ENCODE peak calls at places on chromosomes 16 and 17, in eight cellular contexts. E is heart left ventricle, O is testis, I is tibial artery, X is psoas muscle, V is IMR-90, R is DND-41, P is OCI-LY7. U is an unnamed sample.

GRCh38 chr16:4510131-4510530 is 28.4 kb downstream of the CDIP1 start:
- DNase-seq in I (no peak), E (no peak), R (no peak), V (no peak), P (no peak), X (no peak), O (no peak), U (no peak)

GRCh38 chr16:11302977-11303376 is 21.8 kb upstream of the PRM1 start:
- DNase-seq in R (no peak), E (no peak), I (no peak), X (no peak), O (no peak), P (no peak), V (no peak), U (no peak)

GRCh38 chr16:66263168-66263972 is 103.1 kb upstream of the CDH5 start:
- DNase-seq in O (no peak), R (no peak), P (no peak), V (no peak), I (no peak), E (no peak), X (no peak), U (no peak)

GRCh38 chr16:57530531-57531252 is 5.7 kb downstream of the CCDC102A start:
- DNase-seq in P (no peak), I (no peak), O (peak; percentile 12), R (no peak), E (no peak), X (no peak), V (no peak), U (no peak)

GRCh38 chr17:4375039-4375748 is 8.7 kb upstream of the UBE2G1 start:
- DNase-seq in V (no peak), R (peak; percentile 61), X (no peak), O (no peak), I (no peak), E (no peak), P (peak; percentile 94), U (no peak)

GRCh38 chr16:61042736-61043135 is 993.5 kb downstream of the CDH8 start:
- DNase-seq in R (no peak), O (no peak), V (no peak), P (peak; percentile 7), E (no peak), I (no peak), X (no peak), U (no peak)

GRCh38 chr16:78984887-78985464 is 615.6 kb downstream of the MAF start:
- DNase-seq in V (no peak), O (no peak), I (no peak), R (no peak), E (peak; percentile 52), X (no peak), P (no peak), U (no peak)

GRCh38 chr17:27339836-27340550 is 46.1 kb downstream of the WSB1 start:
- DNase-seq in E (no peak), I (no peak), X (no peak), O (no peak), V (no peak), R (peak; percentile 23), P (no peak), U (no peak)

GRCh38 chr17:58084317-58084981 is 1.2 kb downstream of the DYNLL2 start:
- DNase-seq in V (no peak), I (peak; percentile 49), O (peak; percentile 65), X (peak; percentile 42), P (peak; percentile 72), R (peak; percentile 63), E (peak; percentile 44), U (no peak)

GRCh38 chr17:44932526-44933097 is 15.0 kb downstream of the KIF18B start:
- DNase-seq in I (no peak), X (no peak), R (no peak), O (no peak), P (no peak), V (no peak), E (peak; percentile 20), U (no peak)

GRCh38 chr16:1357906-1358566 is 6.3 kb downstream of the GNPTG start:
- DNase-seq in O (no peak), X (no peak), I (no peak), E (no peak), V (peak; percentile 28), P (no peak), R (no peak), U (no peak)

GRCh38 chr16:23257682-23258081 is 44.4 kb upstream of the SCNN1B start:
- DNase-seq in I (no peak), E (no peak), V (no peak), X (no peak), R (no peak), O (no peak), P (no peak), U (no peak)

GRCh38 chr16:23256440-23256839 is 45.7 kb upstream of the SCNN1B start:
- DNase-seq in R (no peak), P (no peak), E (no peak), V (no peak), O (no peak), I (no peak), X (no peak), U (no peak)

GRCh38 chr16:23252310-23252709 is 49.8 kb upstream of the SCNN1B start:
- DNase-seq in X (no peak), R (no peak), I (no peak), E (no peak), P (no peak), V (no peak), O (no peak), U (no peak)

GRCh38 chr16:23254338-23254737 is 47.8 kb upstream of the SCNN1B start:
- DNase-seq in P (no peak), X (no peak), O (no peak), V (peak; percentile 48), I (no peak), R (no peak), E (no peak), U (no peak)

GRCh38 chr16:23255000-23255399 is 47.1 kb upstream of the SCNN1B start:
- DNase-seq in X (no peak), V (no peak), O (no peak), I (no peak), E (no peak), R (no peak), P (no peak), U (no peak)
- H3K4me1 ChIP-seq in X (no peaks in the 10 kb centered on the region), V (no peaks in the 10 kb centered on the region), O (no peaks in the 10 kb centered on the region), I (no peaks in the 10 kb centered on the region), E (no peaks in the 10 kb centered on the region), R (no peaks in the 10 kb centered on the region), P (no peaks in the 10 kb centered on the region), U (no peaks in the 10 kb centered on the region)

GRCh38 chr16:50467559-50467942 is 80.6 kb upstream of the NKD1 start:
- DNase-seq in I (no peak), O (no peak), X (no peak), P (no peak), R (no peak), V (no peak), E (no peak), U (no peak)
- H3K4me3 ChIP-seq in I (peak overlapping the region; percentile 47), O (peak overlapping the region; percentile 45), X (peak overlapping the region; percentile 46), P (no peak overlapping the region), R (no peak overlapping the region), V (no peak overlapping the region), E (no peak overlapping the region), U (peak overlapping the region; percentile 73)

GRCh38 chr17:40115101-40115436 is 6.7 kb upstream of the MSL1 start:
- DNase-seq in I (no peak), E (no peak), O (no peak), V (no peak), P (no peak), X (no peak), R (no peak), U (no peak)
- H3K27ac ChIP-seq in I (peak overlapping the region; percentile 94), E (no peak overlapping the region), O (peak overlapping the region; percentile 99), V (peak overlapping the region; percentile 76), P (no peak overlapping the region), X (peak overlapping the region; percentile 99), R (no peak overlapping the region), U (peak overlapping the region; percentile 88)

DNA sequence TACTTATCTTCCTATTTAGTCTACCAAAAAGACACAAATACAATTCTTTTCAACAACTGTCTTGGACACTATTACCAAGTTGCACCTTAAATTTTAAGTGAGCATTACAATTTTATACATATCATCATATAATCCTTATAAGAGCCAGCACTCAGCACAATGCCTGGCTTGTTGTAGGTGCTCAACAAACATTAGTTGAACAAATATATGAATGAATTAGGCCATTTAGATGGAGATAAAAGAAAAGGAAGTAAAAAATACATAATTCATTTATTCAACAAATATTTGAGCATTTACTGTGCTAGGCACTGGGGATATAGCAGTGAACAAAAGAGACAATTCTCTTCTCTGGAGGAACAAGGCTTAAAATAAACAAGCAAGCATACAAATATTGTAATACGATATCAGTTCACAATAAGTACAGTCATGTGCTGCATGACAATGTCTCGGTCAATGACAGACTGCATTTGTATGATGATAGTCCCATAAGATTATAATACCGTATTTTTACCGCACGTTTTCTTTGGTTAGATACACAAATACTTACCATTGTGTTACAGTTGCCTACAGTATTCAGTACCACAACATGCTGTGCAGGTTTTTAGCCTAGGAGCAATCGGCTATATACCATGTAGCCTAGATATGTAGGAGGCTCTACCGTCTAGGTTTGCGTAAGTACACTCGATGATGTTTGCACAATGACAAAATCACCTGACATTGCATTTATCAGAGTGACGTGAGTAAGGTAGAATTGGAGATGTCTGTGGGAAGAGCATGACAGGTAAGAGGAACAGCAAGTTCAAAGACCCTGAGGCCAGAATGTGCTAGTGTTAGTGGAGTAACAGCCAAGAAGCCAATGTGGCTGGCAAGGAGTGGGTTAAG is 86.4 kb upstream of the HS3ST2 start:
- DNase-seq in E (no peak), O (no peak), R (no peak), X (no peak), I (no peak), P (no peak), V (no peak), U (no peak)
- H3K4me1 ChIP-seq in E (no peaks in the 10 kb centered on the region), O (peaks cover 7% of the 10 kb centered on the region), R (no peaks in the 10 kb centered on the region), X (peaks cover 5% of the 10 kb centered on the region), I (peaks cover 7% of the 10 kb centered on the region), P (no peaks in the 10 kb centered on the region), V (no peaks in the 10 kb centered on the region), U (peaks cover 13% of the 10 kb centered on the region)

DNA sequence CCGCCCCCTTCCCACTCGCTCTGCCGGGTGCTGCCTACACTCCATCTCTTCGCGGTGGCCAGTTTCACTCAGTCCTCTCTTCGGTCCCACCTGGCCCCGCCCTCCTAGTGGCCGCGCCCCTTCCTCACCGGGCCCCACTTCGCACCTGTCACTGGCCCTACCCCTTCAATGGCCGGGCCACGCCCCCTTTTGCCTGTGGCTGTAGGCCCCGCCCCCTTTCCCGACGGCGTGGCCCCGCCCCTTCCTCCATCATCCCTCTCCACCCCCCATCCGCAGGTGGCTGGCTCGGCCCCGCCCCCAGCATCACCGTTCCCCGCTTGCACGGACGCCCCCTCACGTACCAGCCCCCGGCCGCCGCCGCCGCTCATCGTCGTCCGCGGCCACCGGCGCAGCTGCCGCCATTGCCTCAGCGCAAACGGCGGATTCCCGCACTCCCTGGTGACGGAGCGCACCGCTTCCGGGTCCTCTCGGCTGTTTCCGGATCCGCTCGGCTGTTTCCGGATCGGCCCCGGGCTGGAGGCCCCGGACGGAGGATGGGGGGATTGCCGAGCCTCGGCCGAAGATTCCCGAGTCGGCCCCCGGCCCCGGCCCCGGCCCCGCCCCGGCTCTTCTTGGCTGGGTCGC is at the start of gene RABEP2:
- DNase-seq in O (peak; percentile 95), E (peak; percentile 93), I (peak; percentile 84), P (peak; percentile 95), X (peak; percentile 94), V (peak; percentile 78), R (peak; percentile 97), U (peak; percentile 61)
- H3K4me3 ChIP-seq in O (peak within 1 kb of the TSS; percentile 70), E (peak within 1 kb of the TSS; percentile 79), I (peak within 1 kb of the TSS; percentile 86), P (peak within 1 kb of the TSS; percentile 77), X (peak within 1 kb of the TSS; percentile 84), V (peak within 1 kb of the TSS; percentile 98), R (peak within 1 kb of the TSS; percentile 42), U (peak within 1 kb of the TSS; percentile 81)

GRCh38 chr17:82697808-82698064 is 762 bp downstream of the RAB40B start:
- DNase-seq in O (no peak), R (no peak), E (no peak), V (no peak), X (no peak), P (no peak), I (no peak), U (no peak)
- H3K27ac ChIP-seq in O (no peak overlapping the region), R (no peak overlapping the region), E (peak overlapping the region; percentile 78), V (no peak overlapping the region), X (peak overlapping the region; percentile 69), P (no peak overlapping the region), I (peak overlapping the region; percentile 48), U (no peak overlapping the region)